ENCODE peak calls at places on chromosomes 16 and 17, in eight cellular contexts. I is stimulated activated CD4-positive, alpha-beta T cell treated with anti-CD3 and anti-CD28 coated beads, Interleukin-1b, Interleukin-23, amount 100 ng/mL, for 24 hours; J is HS-5; G is hippocampal formation; D is D341Med; Y is left cardiac atrium; N is AG10803; H is suprapubic skin. R is an unnamed sample.

GRCh38 chr17:44522883-44523671 is 19.9 kb upstream of the GPATCH8 start:
- DNase-seq in I (peak), J (no peak), G (peak), D (peak), Y (peak), N (peak), H (no peak), R (no peak)

GRCh38 chr17:731943-732787 is at the start of gene TLCD3A:
- DNase-seq in I (no peak), J (no peak), G (peak), D (peak), Y (peak), N (peak), H (peak), R (peak)

GRCh38 chr17:46764709-46765401 is 53.6 kb downstream of the WNT3 start:
- DNase-seq in I (no peak), J (peak), G (no peak), D (peak), Y (peak), N (peak), H (no peak), R (no peak)

GRCh38 chr17:1574697-1575471 is 12.3 kb upstream of the PITPNA start:
- DNase-seq in I (no peak), J (no peak), G (no peak), D (no peak), Y (no peak), N (no peak), H (no peak), R (no peak)

GRCh38 chr16:31453255-31454204 is 5.8 kb upstream of the ARMC5 start:
- DNase-seq in I (no peak), J (peak), G (no peak), D (no peak), Y (peak), N (peak), H (peak), R (no peak)

GRCh38 chr17:81419333-81419885 is 24.2 kb downstream of the BAHCC1 start:
- DNase-seq in I (no peak), J (no peak), G (peak), D (peak), Y (peak), N (peak), H (peak), R (no peak)

GRCh38 chr16:19138601-19139000 is 24.8 kb downstream of the ITPRIPL2 start:
- DNase-seq in I (no peak), J (no peak), G (no peak), D (no peak), Y (peak), N (peak), H (peak), R (no peak)

GRCh38 chr16:16107839-16108238 is 115.5 kb downstream of the ABCC6 start:
- DNase-seq in I (no peak), J (no peak), G (no peak), D (no peak), Y (no peak), N (no peak), H (no peak), R (no peak)

GRCh38 chr17:40072481-40073346 is 9.9 kb downstream of the THRA start:
- DNase-seq in I (no peak), J (no peak), G (no peak), D (peak), Y (no peak), N (no peak), H (no peak), R (no peak)

GRCh38 chr16:26569793-26570192 is 496.9 kb upstream of the C16orf82 start:
- DNase-seq in I (no peak), J (no peak), G (no peak), D (peak), Y (no peak), N (no peak), H (no peak), R (peak)

GRCh38 chr16:53545433-53545832 is 42.4 kb upstream of the AKTIP start:
- DNase-seq in I (no peak), J (no peak), G (no peak), D (no peak), Y (no peak), N (no peak), H (no peak), R (no peak)

GRCh38 chr17:81683208-81683583 is 401 bp downstream of the ARL16 start:
- DNase-seq in I (no peak), J (no peak), G (no peak), D (no peak), Y (no peak), N (no peak), H (no peak), R (no peak)

GRCh38 chr16:4217246-4218131 is 24.4 kb downstream of the SRL start:
- DNase-seq in I (no peak), J (no peak), G (no peak), D (peak), Y (peak), N (no peak), H (no peak), R (no peak)

GRCh38 chr16:63578791-63579190 is 1542.6 kb upstream of the CDH8 start:
- DNase-seq in I (no peak), J (no peak), G (no peak), D (no peak), Y (no peak), N (no peak), H (no peak), R (no peak)

GRCh38 chr17:15966879-15967248 is 21.9 kb downstream of the ADORA2B start:
- DNase-seq in I (no peak), J (no peak), G (no peak), D (no peak), Y (no peak), N (no peak), H (peak), R (no peak)

GRCh38 chr16:88811850-88812736 is at the start of gene APRT:
- DNase-seq in I (peak), J (peak), G (peak), D (peak), Y (peak), N (peak), H (peak), R (peak)

GRCh38 chr17:38605852-38606645 is at the start of gene SRCIN1:
- DNase-seq in I (peak), J (no peak), G (peak), D (peak), Y (peak), N (no peak), H (no peak), R (peak)

GRCh38 chr17:28597606-28598383 is 1.0 kb downstream of the SPAG5 start:
- DNase-seq in I (no peak), J (no peak), G (no peak), D (no peak), Y (no peak), N (no peak), H (no peak), R (no peak)

GRCh38 chr17:48432820-48433775 is 3.1 kb upstream of the SKAP1 start:
- DNase-seq in I (no peak), J (no peak), G (no peak), D (no peak), Y (no peak), N (no peak), H (no peak), R (no peak)

GRCh38 chr16:1638757-1639156 is 26.6 kb downstream of the CRAMP1 start:
- DNase-seq in I (no peak), J (no peak), G (no peak), D (no peak), Y (no peak), N (no peak), H (no peak), R (no peak)

GRCh38 chr16:19710991-19711545 is 7.0 kb downstream of the KNOP1 start:
- DNase-seq in I (no peak), J (no peak), G (no peak), D (no peak), Y (no peak), N (no peak), H (no peak), R (no peak)

R was measured in frontal cortex.